ENCODE peak calls at places on chromosomes 4 and X, in ten cellular contexts. One of them, this sample, is unnamed.

GRCh38 chrX:19544693-19545305 is 29.5 kb upstream of the MAP3K15 start:
- DNase-seq in SHP77: peak
- DNase-seq in HT1080: peak
- DNase-seq in amniotic stem cell: no peak
- DNase-seq in naive thymus-derived CD8-positive, alpha-beta T cell: peak
- DNase-seq in H9: no peak
- DNase-seq in Calu3: peak
- DNase-seq in GM13977: peak
- DNase-seq in NB4: peak
- DNase-seq in activated CD4-positive, alpha-beta T cell treated with anti-CD3 and anti-CD28 coated beads, Interleukin-2, amount 10 ng/mL, durations not matched to agents 7 days and 5 days: peak
- DNase-seq in this sample: no peak

GRCh38 chr4:157023941-157024340 is 52.0 kb upstream of the GLRB start:
- DNase-seq in NB4: no peak
- DNase-seq in HT1080: no peak
- DNase-seq in amniotic stem cell: no peak
- DNase-seq in activated CD4-positive, alpha-beta T cell treated with anti-CD3 and anti-CD28 coated beads, Interleukin-2, amount 10 ng/mL, durations not matched to agents 7 days and 5 days: no peak
- DNase-seq in GM13977: no peak
- DNase-seq in naive thymus-derived CD8-positive, alpha-beta T cell: no peak
- DNase-seq in SHP77: no peak
- DNase-seq in Calu3: no peak
- DNase-seq in H9: no peak
- DNase-seq in this sample: no peak

GRCh38 chr4:87243426-87244053 is 23.1 kb upstream of the KLHL8 start:
- DNase-seq in activated CD4-positive, alpha-beta T cell treated with anti-CD3 and anti-CD28 coated beads, Interleukin-2, amount 10 ng/mL, durations not matched to agents 7 days and 5 days: no peak
- DNase-seq in H9: no peak
- DNase-seq in SHP77: no peak
- DNase-seq in amniotic stem cell: no peak
- DNase-seq in NB4: no peak
- DNase-seq in Calu3: no peak
- DNase-seq in HT1080: no peak
- DNase-seq in naive thymus-derived CD8-positive, alpha-beta T cell: no peak
- DNase-seq in GM13977: no peak
- DNase-seq in this sample: no peak

GRCh38 chrX:40508560-40508959 is 72.2 kb upstream of the ATP6AP2 start:
- DNase-seq in naive thymus-derived CD8-positive, alpha-beta T cell: no peak
- DNase-seq in SHP77: no peak
- DNase-seq in NB4: no peak
- DNase-seq in amniotic stem cell: no peak
- DNase-seq in GM13977: no peak
- DNase-seq in H9: no peak
- DNase-seq in activated CD4-positive, alpha-beta T cell treated with anti-CD3 and anti-CD28 coated beads, Interleukin-2, amount 10 ng/mL, durations not matched to agents 7 days and 5 days: no peak
- DNase-seq in HT1080: no peak
- DNase-seq in Calu3: no peak
- DNase-seq in this sample: no peak

GRCh38 chr4:89303177-89303576 is 4.4 kb downstream of the GPRIN3 start:
- DNase-seq in H9: no peak
- DNase-seq in GM13977: no peak
- DNase-seq in HT1080: no peak
- DNase-seq in NB4: no peak
- DNase-seq in SHP77: peak
- DNase-seq in amniotic stem cell: no peak
- DNase-seq in activated CD4-positive, alpha-beta T cell treated with anti-CD3 and anti-CD28 coated beads, Interleukin-2, amount 10 ng/mL, durations not matched to agents 7 days and 5 days: peak
- DNase-seq in naive thymus-derived CD8-positive, alpha-beta T cell: peak
- DNase-seq in Calu3: no peak
- DNase-seq in this sample: no peak

GRCh38 chrX:128846385-128846784 is 676.9 kb downstream of the SMARCA1 start:
- DNase-seq in H9: no peak
- DNase-seq in SHP77: no peak
- DNase-seq in Calu3: no peak
- DNase-seq in activated CD4-positive, alpha-beta T cell treated with anti-CD3 and anti-CD28 coated beads, Interleukin-2, amount 10 ng/mL, durations not matched to agents 7 days and 5 days: no peak
- DNase-seq in HT1080: no peak
- DNase-seq in amniotic stem cell: no peak
- DNase-seq in GM13977: no peak
- DNase-seq in naive thymus-derived CD8-positive, alpha-beta T cell: no peak
- DNase-seq in NB4: no peak
- DNase-seq in this sample: no peak

GRCh38 chr4:127479031-127479622 is 153.6 kb upstream of the INTU start:
- DNase-seq in naive thymus-derived CD8-positive, alpha-beta T cell: no peak
- DNase-seq in Calu3: no peak
- DNase-seq in NB4: peak
- DNase-seq in H9: no peak
- DNase-seq in amniotic stem cell: peak
- DNase-seq in SHP77: no peak
- DNase-seq in HT1080: no peak
- DNase-seq in activated CD4-positive, alpha-beta T cell treated with anti-CD3 and anti-CD28 coated beads, Interleukin-2, amount 10 ng/mL, durations not matched to agents 7 days and 5 days: no peak
- DNase-seq in GM13977: peak
- DNase-seq in this sample: no peak

GRCh38 chrX:72021975-72022374 is 109.7 kb downstream of the RTL5 start:
- DNase-seq in Calu3: no peak
- DNase-seq in GM13977: peak
- DNase-seq in amniotic stem cell: no peak
- DNase-seq in activated CD4-positive, alpha-beta T cell treated with anti-CD3 and anti-CD28 coated beads, Interleukin-2, amount 10 ng/mL, durations not matched to agents 7 days and 5 days: no peak
- DNase-seq in NB4: peak
- DNase-seq in SHP77: no peak
- DNase-seq in naive thymus-derived CD8-positive, alpha-beta T cell: no peak
- DNase-seq in HT1080: no peak
- DNase-seq in H9: peak
- DNase-seq in this sample: no peak

GRCh38 chrX:130575831-130576404 is 174.1 kb downstream of the RBMX2 start:
- DNase-seq in GM13977: peak
- DNase-seq in naive thymus-derived CD8-positive, alpha-beta T cell: no peak
- DNase-seq in H9: peak
- DNase-seq in activated CD4-positive, alpha-beta T cell treated with anti-CD3 and anti-CD28 coated beads, Interleukin-2, amount 10 ng/mL, durations not matched to agents 7 days and 5 days: peak
- DNase-seq in NB4: peak
- DNase-seq in HT1080: no peak
- DNase-seq in amniotic stem cell: no peak
- DNase-seq in Calu3: peak
- DNase-seq in SHP77: peak
- DNase-seq in this sample: no peak

GRCh38 chr4:139453371-139454110 is 380 bp upstream of the RAB33B start:
- DNase-seq in GM13977: peak
- DNase-seq in Calu3: peak
- DNase-seq in amniotic stem cell: peak
- DNase-seq in naive thymus-derived CD8-positive, alpha-beta T cell: peak
- DNase-seq in NB4: peak
- DNase-seq in SHP77: peak
- DNase-seq in HT1080: peak
- DNase-seq in H9: peak
- DNase-seq in activated CD4-positive, alpha-beta T cell treated with anti-CD3 and anti-CD28 coated beads, Interleukin-2, amount 10 ng/mL, durations not matched to agents 7 days and 5 days: peak
- DNase-seq in this sample: peak

GRCh38 chrX:72685810-72686465 is 28.2 kb downstream of the PHKA1 start:
- DNase-seq in H9: no peak
- DNase-seq in Calu3: peak
- DNase-seq in amniotic stem cell: no peak
- DNase-seq in SHP77: no peak
- DNase-seq in GM13977: no peak
- DNase-seq in naive thymus-derived CD8-positive, alpha-beta T cell: no peak
- DNase-seq in activated CD4-positive, alpha-beta T cell treated with anti-CD3 and anti-CD28 coated beads, Interleukin-2, amount 10 ng/mL, durations not matched to agents 7 days and 5 days: no peak
- DNase-seq in NB4: no peak
- DNase-seq in HT1080: no peak
- DNase-seq in this sample: no peak

GRCh38 chr4:42953316-42953715 is 60.8 kb downstream of the GRXCR1 start:
- DNase-seq in naive thymus-derived CD8-positive, alpha-beta T cell: no peak
- DNase-seq in HT1080: no peak
- DNase-seq in NB4: no peak
- DNase-seq in activated CD4-positive, alpha-beta T cell treated with anti-CD3 and anti-CD28 coated beads, Interleukin-2, amount 10 ng/mL, durations not matched to agents 7 days and 5 days: no peak
- DNase-seq in H9: no peak
- DNase-seq in Calu3: no peak
- DNase-seq in SHP77: no peak
- DNase-seq in amniotic stem cell: no peak
- DNase-seq in GM13977: no peak
- DNase-seq in this sample: no peak

GRCh38 chr4:6259886-6260285 is 9.8 kb upstream of the WFS1 start:
- DNase-seq in GM13977: no peak
- DNase-seq in NB4: no peak
- DNase-seq in H9: no peak
- DNase-seq in HT1080: no peak
- DNase-seq in amniotic stem cell: no peak
- DNase-seq in SHP77: no peak
- DNase-seq in Calu3: no peak
- DNase-seq in activated CD4-positive, alpha-beta T cell treated with anti-CD3 and anti-CD28 coated beads, Interleukin-2, amount 10 ng/mL, durations not matched to agents 7 days and 5 days: no peak
- DNase-seq in naive thymus-derived CD8-positive, alpha-beta T cell: no peak
- DNase-seq in this sample: no peak

GRCh38 chrX:118116308-118117068 is at the start of gene KLHL13:
- DNase-seq in amniotic stem cell: peak
- DNase-seq in NB4: peak
- DNase-seq in naive thymus-derived CD8-positive, alpha-beta T cell: peak
- DNase-seq in GM13977: peak
- DNase-seq in H9: peak
- DNase-seq in Calu3: peak
- DNase-seq in SHP77: no peak
- DNase-seq in HT1080: peak
- DNase-seq in activated CD4-positive, alpha-beta T cell treated with anti-CD3 and anti-CD28 coated beads, Interleukin-2, amount 10 ng/mL, durations not matched to agents 7 days and 5 days: peak
- DNase-seq in this sample: no peak

GRCh38 chr4:182297659-182298058 is 54.5 kb downstream of the TENM3 start:
- DNase-seq in SHP77: no peak
- DNase-seq in NB4: peak
- DNase-seq in naive thymus-derived CD8-positive, alpha-beta T cell: no peak
- DNase-seq in GM13977: no peak
- DNase-seq in amniotic stem cell: no peak
- DNase-seq in activated CD4-positive, alpha-beta T cell treated with anti-CD3 and anti-CD28 coated beads, Interleukin-2, amount 10 ng/mL, durations not matched to agents 7 days and 5 days: no peak
- DNase-seq in H9: no peak
- DNase-seq in Calu3: no peak
- DNase-seq in HT1080: peak
- DNase-seq in this sample: no peak

GRCh38 chr4:111128327-111128726 is 505.4 kb upstream of the PITX2 start:
- DNase-seq in SHP77: no peak
- DNase-seq in HT1080: no peak
- DNase-seq in NB4: no peak
- DNase-seq in naive thymus-derived CD8-positive, alpha-beta T cell: no peak
- DNase-seq in H9: no peak
- DNase-seq in amniotic stem cell: no peak
- DNase-seq in Calu3: no peak
- DNase-seq in GM13977: no peak
- DNase-seq in activated CD4-positive, alpha-beta T cell treated with anti-CD3 and anti-CD28 coated beads, Interleukin-2, amount 10 ng/mL, durations not matched to agents 7 days and 5 days: no peak
- DNase-seq in this sample: no peak

GRCh38 chrX:20382518-20383291 is 116.0 kb upstream of the RPS6KA3 start:
- DNase-seq in amniotic stem cell: no peak
- DNase-seq in H9: no peak
- DNase-seq in naive thymus-derived CD8-positive, alpha-beta T cell: no peak
- DNase-seq in HT1080: peak
- DNase-seq in Calu3: peak
- DNase-seq in NB4: no peak
- DNase-seq in activated CD4-positive, alpha-beta T cell treated with anti-CD3 and anti-CD28 coated beads, Interleukin-2, amount 10 ng/mL, durations not matched to agents 7 days and 5 days: peak
- DNase-seq in SHP77: peak
- DNase-seq in GM13977: peak
- DNase-seq in this sample: no peak

GRCh38 chr4:14711259-14711658 is 291.0 kb upstream of the CPEB2 start:
- DNase-seq in GM13977: no peak
- DNase-seq in HT1080: no peak
- DNase-seq in naive thymus-derived CD8-positive, alpha-beta T cell: no peak
- DNase-seq in H9: no peak
- DNase-seq in Calu3: no peak
- DNase-seq in SHP77: no peak
- DNase-seq in amniotic stem cell: no peak
- DNase-seq in activated CD4-positive, alpha-beta T cell treated with anti-CD3 and anti-CD28 coated beads, Interleukin-2, amount 10 ng/mL, durations not matched to agents 7 days and 5 days: no peak
- DNase-seq in NB4: no peak
- DNase-seq in this sample: no peak

GRCh38 chr4:48546336-48546735 is 56.3 kb downstream of the ZAR1 start:
- DNase-seq in HT1080: peak
- DNase-seq in GM13977: no peak
- DNase-seq in NB4: peak
- DNase-seq in activated CD4-positive, alpha-beta T cell treated with anti-CD3 and anti-CD28 coated beads, Interleukin-2, amount 10 ng/mL, durations not matched to agents 7 days and 5 days: peak
- DNase-seq in amniotic stem cell: peak
- DNase-seq in Calu3: peak
- DNase-seq in SHP77: no peak
- DNase-seq in H9: no peak
- DNase-seq in naive thymus-derived CD8-positive, alpha-beta T cell: peak
- DNase-seq in this sample: peak

GRCh38 chrX:21176927-21177571 is 197.2 kb upstream of the CNKSR2 start:
- DNase-seq in NB4: no peak
- DNase-seq in SHP77: no peak
- DNase-seq in HT1080: no peak
- DNase-seq in H9: no peak
- DNase-seq in activated CD4-positive, alpha-beta T cell treated with anti-CD3 and anti-CD28 coated beads, Interleukin-2, amount 10 ng/mL, durations not matched to agents 7 days and 5 days: no peak
- DNase-seq in amniotic stem cell: no peak
- DNase-seq in naive thymus-derived CD8-positive, alpha-beta T cell: no peak
- DNase-seq in GM13977: no peak
- DNase-seq in Calu3: no peak
- DNase-seq in this sample: no peak

GRCh38 chr4:143358923-143359694 is 22.4 kb downstream of the GAB1 start:
- DNase-seq in naive thymus-derived CD8-positive, alpha-beta T cell: peak
- DNase-seq in SHP77: no peak
- DNase-seq in activated CD4-positive, alpha-beta T cell treated with anti-CD3 and anti-CD28 coated beads, Interleukin-2, amount 10 ng/mL, durations not matched to agents 7 days and 5 days: peak
- DNase-seq in Calu3: peak
- DNase-seq in H9: no peak
- DNase-seq in GM13977: peak
- DNase-seq in NB4: peak
- DNase-seq in HT1080: peak
- DNase-seq in amniotic stem cell: no peak
- DNase-seq in this sample: peak

GRCh38 chr4:1216869-1217294 is 32.0 kb downstream of the CTBP1 start:
- DNase-seq in SHP77: no peak
- DNase-seq in H9: no peak
- DNase-seq in naive thymus-derived CD8-positive, alpha-beta T cell: peak
- DNase-seq in activated CD4-positive, alpha-beta T cell treated with anti-CD3 and anti-CD28 coated beads, Interleukin-2, amount 10 ng/mL, durations not matched to agents 7 days and 5 days: peak
- DNase-seq in amniotic stem cell: no peak
- DNase-seq in HT1080: no peak
- DNase-seq in GM13977: peak
- DNase-seq in Calu3: no peak
- DNase-seq in NB4: no peak
- DNase-seq in this sample: peak